ENCODE peak calls at places on chromosomes 1 and 21, in nine cellular contexts. F is lung, T is IMR-90, S is lower leg skin, W is transverse colon, D is fibroblast of lung, B is BJ, X is neural progenitor cell, H is kidney. V is an unnamed sample.
A peak's percentile ranks its signal among the peaks of the same experiment; 100 is the strongest.

GRCh38 chr1:203794764-203795381 is 550 bp upstream of the ZBED6 start:
- DNase-seq in H (no peak), B (no peak), W (no peak), D (no peak), F (no peak), S (peak; percentile 69), X (no peak), T (no peak), V (no peak)

GRCh38 chr1:121483961-121484424 is 299.2 kb downstream of the SRGAP2C start:
- DNase-seq in S (no peak), H (no peak), T (peak; percentile 88), B (peak; percentile 54), X (no peak), F (no peak), D (peak; percentile 87), W (no peak), V (peak; percentile 81)

GRCh38 chr1:226884116-226884515 is 13.7 kb downstream of the PSEN2 start:
- DNase-seq in D (no peak), B (no peak), W (no peak), T (peak; percentile 7), S (no peak), X (no peak), F (no peak), H (no peak), V (peak; percentile 47)

GRCh38 chr1:165686121-165686970 is 12.0 kb downstream of the ALDH9A1 start:
- DNase-seq in T (no peak), X (peak; percentile 27), S (no peak), H (no peak), B (no peak), W (no peak), F (no peak), D (no peak), V (no peak)

GRCh38 chr1:201185527-201186128 is 5.0 kb upstream of the IGFN1 start:
- DNase-seq in F (no peak), T (no peak), D (no peak), W (no peak), X (no peak), H (peak; percentile 46), S (no peak), B (no peak), V (no peak)

GRCh38 chr1:117656202-117656641 is 50.4 kb downstream of the TENT5C start:
- DNase-seq in S (peak; percentile 80), X (no peak), T (no peak), W (peak; percentile 76), B (no peak), H (no peak), D (no peak), F (no peak), V (no peak)

GRCh38 chr1:15168479-15168878 is 14.9 kb downstream of the TMEM51 start:
- DNase-seq in F (no peak), D (peak; percentile 65), H (no peak), X (no peak), B (peak; percentile 10), S (no peak), T (peak; percentile 99), W (no peak), V (peak; percentile 97)

GRCh38 chr1:48530727-48531351 is 58.8 kb upstream of the SPATA6 start:
- DNase-seq in H (no peak), X (peak; percentile 96), S (no peak), F (peak; percentile 61), B (no peak), W (peak; percentile 78), D (peak; percentile 59), T (peak; percentile 29), V (peak; percentile 67)

GRCh38 chr1:220451541-220451940 is 76.4 kb upstream of the MARK1 start:
- DNase-seq in D (no peak), B (peak; percentile 22), S (no peak), W (no peak), T (no peak), F (no peak), X (no peak), H (no peak), V (peak; percentile 9)

GRCh38 chr1:160154790-160155189 is 3.4 kb downstream of the ATP1A4 start:
- DNase-seq in W (no peak), F (no peak), D (no peak), H (no peak), B (no peak), X (no peak), T (no peak), S (peak; percentile 10), V (no peak)

GRCh38 chr1:215056584-215056983 is 26.0 kb upstream of the KCNK2 start:
- DNase-seq in H (no peak), S (no peak), T (peak; percentile 82), X (no peak), D (no peak), B (peak; percentile 8), W (no peak), F (no peak), V (peak; percentile 18)

GRCh38 chr1:6028042-6028895 is 17.4 kb upstream of the KCNAB2 start:
- DNase-seq in F (peak; percentile 53), T (peak; percentile 11), S (peak; percentile 90), W (peak; percentile 43), X (no peak), B (no peak), H (no peak), D (no peak), V (peak; percentile 7)

GRCh38 chr1:148354284-148354869 is 128.7 kb downstream of the PPIAL4G start:
- DNase-seq in W (no peak), B (no peak), X (peak; percentile 43), T (no peak), S (no peak), D (no peak), H (no peak), F (no peak), V (no peak)

GRCh38 chr1:20603473-20604464 is 14.9 kb downstream of the CDA start:
- DNase-seq in T (peak; percentile 96), H (no peak), B (peak; percentile 93), X (no peak), F (no peak), W (no peak), S (no peak), D (peak; percentile 60), V (peak; percentile 96)

GRCh38 chr21:42390193-42390592 is 5.7 kb downstream of the TMPRSS3 start:
- DNase-seq in D (no peak), T (no peak), S (no peak), X (no peak), H (no peak), W (no peak), B (no peak), F (no peak), V (no peak)

GRCh38 chr21:42390696-42391095 is 5.2 kb downstream of the TMPRSS3 start:
- DNase-seq in D (no peak), S (no peak), F (no peak), W (no peak), B (no peak), T (no peak), X (no peak), H (no peak), V (no peak)

GRCh38 chr21:42387843-42388242 is 8.0 kb downstream of the TMPRSS3 start:
- DNase-seq in S (no peak), D (no peak), F (no peak), X (no peak), B (no peak), H (no peak), T (no peak), W (peak; percentile 2), V (no peak)

GRCh38 chr21:42389449-42389835 is 6.4 kb downstream of the TMPRSS3 start:
- DNase-seq in B (no peak), S (no peak), X (peak; percentile 42), H (no peak), D (no peak), W (peak; percentile 50), T (no peak), F (peak; percentile 56), V (no peak)

DNA sequence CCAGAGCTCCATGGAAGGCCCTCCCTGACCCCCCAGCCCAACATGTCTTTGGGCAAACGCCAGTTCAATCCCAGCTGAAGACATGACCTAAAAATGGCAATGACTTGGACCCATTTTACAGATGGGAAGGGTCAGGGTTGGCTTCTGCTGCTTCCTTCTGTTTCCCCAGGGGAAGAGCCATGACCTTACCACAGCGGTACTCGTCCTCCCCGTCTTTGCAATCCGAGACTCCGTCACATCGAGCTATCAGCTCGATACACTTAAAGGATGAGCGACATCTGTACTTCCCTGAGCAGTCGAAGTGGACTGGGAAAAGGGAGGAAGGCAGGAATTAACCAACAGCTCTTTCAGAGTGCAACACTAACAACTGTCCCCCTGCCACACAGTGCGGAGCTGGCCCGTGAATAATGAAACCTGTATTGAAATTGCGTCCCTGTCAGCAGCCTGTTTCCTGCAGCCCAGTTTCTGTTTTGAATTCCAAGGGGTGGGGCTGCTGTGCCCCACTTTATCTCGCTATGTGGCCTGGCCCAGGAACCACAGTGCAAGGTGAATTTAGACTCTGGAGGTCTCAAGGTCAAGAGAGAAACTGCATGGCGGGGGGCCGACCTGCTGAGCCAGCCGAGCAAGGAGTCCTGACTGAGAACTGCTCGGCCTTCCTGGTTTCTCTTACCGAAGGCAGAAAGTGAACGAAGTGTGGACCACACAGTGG is 7.0 kb downstream of the TMPRSS3 start:
- DNase-seq in F (no peak), W (no peak), T (no peak), B (no peak), X (no peak), D (no peak), H (no peak), S (no peak), V (no peak)
- H3K4me3 ChIP-seq in F (no peak overlapping the region), W (no peak overlapping the region), T (no peak overlapping the region), B (no peak overlapping the region), X (peak overlapping the region; percentile 19), D (no peak overlapping the region), H (peak overlapping the region; percentile 35), S (no peak overlapping the region), V (no peak overlapping the region)

DNA sequence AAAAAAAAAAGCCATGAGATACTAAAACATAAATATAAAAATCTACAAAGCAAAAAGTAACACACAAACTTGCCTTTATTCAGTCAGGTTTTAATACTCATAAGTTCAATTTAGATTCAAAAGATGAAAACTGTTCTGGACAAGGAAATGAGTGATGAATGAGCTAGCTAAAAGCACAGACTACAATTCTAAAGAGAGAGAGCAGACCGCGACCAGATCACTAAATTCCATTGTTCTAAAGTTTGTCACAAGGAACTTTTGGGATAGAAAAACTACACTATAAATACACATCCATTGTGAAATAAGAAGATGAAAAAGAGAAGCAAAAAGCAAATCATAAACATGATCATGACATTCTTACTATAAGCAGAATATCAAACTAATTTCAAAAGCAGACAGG is 1.7 kb downstream of the ODF2L start:
- DNase-seq in H (no peak), B (no peak), D (peak; percentile 26), T (peak; percentile 49), S (no peak), X (no peak), W (no peak), F (no peak), V (peak; percentile 14)
- H3K4me3 ChIP-seq in H (no peak overlapping the region), B (no peak overlapping the region), D (peak overlapping the region; percentile 29), T (no peak overlapping the region), S (no peak overlapping the region), X (no peak overlapping the region), W (peak overlapping the region; percentile 67), F (no peak overlapping the region), V (no peak overlapping the region)

GRCh38 chr1:10899490-10900264 is 103.2 kb upstream of the CASZ1 start:
- DNase-seq in T (no peak), B (no peak), S (no peak), W (no peak), H (peak; percentile 28), X (no peak), D (no peak), F (no peak), V (peak; percentile 97)
- H3K4me3 ChIP-seq in T (no peak overlapping the region), B (no peak overlapping the region), S (no peak overlapping the region), W (no peak overlapping the region), H (no peak overlapping the region), X (no peak overlapping the region), D (no peak overlapping the region), F (no peak overlapping the region), V (peak overlapping the region; percentile 18)

DNA sequence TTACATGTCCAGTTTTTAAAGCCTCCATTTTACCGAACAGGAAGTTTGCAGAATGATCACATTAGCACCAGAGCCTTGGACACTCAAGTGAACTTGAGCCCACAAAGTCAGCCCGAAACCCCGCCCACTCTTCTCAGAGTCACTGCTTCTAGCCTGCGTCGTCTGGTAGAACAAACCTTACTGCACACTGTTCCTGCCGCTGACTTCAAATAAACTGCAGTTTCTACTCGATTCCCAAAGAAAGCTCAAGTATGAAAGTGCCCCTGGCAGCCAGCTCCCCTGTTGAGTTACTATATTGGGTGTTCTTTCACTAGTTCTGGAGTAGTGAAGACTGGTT is 164.7 kb downstream of the GALNT2 start:
- DNase-seq in W (peak; percentile 87), X (no peak), H (peak; percentile 72), S (no peak), D (peak; percentile 76), B (no peak), T (peak; percentile 60), F (peak; percentile 83), V (peak; percentile 59)
- H3K4me3 ChIP-seq in W (peak overlapping the region; percentile 11), X (no peak overlapping the region), H (no peak overlapping the region), S (no peak overlapping the region), D (no peak overlapping the region), B (no peak overlapping the region), T (no peak overlapping the region), F (no peak overlapping the region), V (no peak overlapping the region)